ENCODE peak calls at places on chromosome 12, in four cellular contexts. W is uterus, J is heart left ventricle, I is ovary. F is an unnamed sample.

GRCh38 chr12:110796952-110797351 is 49.8 kb upstream of the CCDC63 start:
- DNase-seq in W (no peak), I (no peak), J (no peak), F (peak; percentile 21)

GRCh38 chr12:24379493-24379892 is 430.0 kb upstream of the SOX5 start:
- DNase-seq in W (no peak), I (no peak), J (no peak), F (no peak)

GRCh38 chr12:6852651-6853354 is 853 bp downstream of the USP5 start:
- DNase-seq in W (no peak), I (peak; percentile 43), J (no peak), F (peak; percentile 58)

GRCh38 chr12:65594373-65594772 is 229.9 kb upstream of the HMGA2 start:
- DNase-seq in I (no peak), J (no peak), W (no peak), F (no peak)

GRCh38 chr12:2179058-2179457 is 126.3 kb downstream of the CACNA1C start:
- DNase-seq in W (no peak), I (no peak), J (no peak), F (no peak)

GRCh38 chr12:131941987-131942341 is 7.8 kb upstream of the EP400 start:
- DNase-seq in W (no peak), J (no peak), I (no peak), F (no peak)

GRCh38 chr12:7142057-7142644 is 12.0 kb downstream of the CLSTN3 start:
- DNase-seq in J (no peak), I (no peak), W (no peak), F (peak; percentile 59)

GRCh38 chr12:110744697-110745264 is 2.1 kb upstream of the PPP1CC start:
- DNase-seq in I (no peak), J (no peak), W (no peak), F (peak; percentile 78)

GRCh38 chr12:32505067-32505466 is 105.7 kb downstream of the FGD4 start:
- DNase-seq in J (no peak), W (no peak), I (no peak), F (no peak)

GRCh38 chr12:56299308-56299852 is 750 bp downstream of the CS start:
- DNase-seq in I (no peak), J (no peak), W (no peak), F (no peak)
- TF ChIP-seq POLR2A in I (no peak), J (no peak), W (no peak), F (no peak)

GRCh38 chr12:56723889-56724659 is 1.0 kb downstream of the NACA start:
- DNase-seq in W (peak; percentile 69), J (peak; percentile 68), I (peak; percentile 58), F (no peak)

GRCh38 chr12:56722832-56723231 is 2.3 kb downstream of the NACA start:
- DNase-seq in J (no peak), I (no peak), W (no peak), F (no peak)

GRCh38 chr12:56724660-56724988 is 475 bp downstream of the NACA start:
- DNase-seq in W (no peak), J (no peak), I (peak; percentile 20), F (no peak)

GRCh38 chr12:56721721-56722120 is 3.4 kb downstream of the NACA start:
- DNase-seq in I (no peak), J (no peak), W (no peak), F (no peak)

DNA sequence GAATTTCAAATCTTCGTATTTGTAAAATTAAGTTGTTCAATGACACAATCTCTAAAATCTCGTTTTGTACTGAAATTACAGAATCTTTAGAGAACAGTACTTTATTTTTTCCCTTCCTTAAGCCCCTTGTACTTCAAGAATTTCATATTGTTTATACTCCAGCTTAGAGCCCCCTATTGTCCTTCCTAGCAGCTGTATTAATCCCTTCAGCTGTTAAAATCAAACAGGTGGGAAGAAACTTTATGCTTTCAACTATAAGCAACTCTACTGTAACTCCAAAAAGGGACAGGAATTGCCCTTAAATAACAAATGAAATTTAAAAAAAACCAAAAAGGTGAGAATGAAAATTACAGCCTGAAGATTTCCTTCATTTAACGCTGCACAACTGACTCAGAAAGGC is 1.7 kb downstream of the NACA start:
- DNase-seq in W (no peak), I (no peak), J (no peak), F (no peak)
- TF ChIP-seq POLR2A in W (no peak), I (no peak), J (no peak), F (no peak)

DNA sequence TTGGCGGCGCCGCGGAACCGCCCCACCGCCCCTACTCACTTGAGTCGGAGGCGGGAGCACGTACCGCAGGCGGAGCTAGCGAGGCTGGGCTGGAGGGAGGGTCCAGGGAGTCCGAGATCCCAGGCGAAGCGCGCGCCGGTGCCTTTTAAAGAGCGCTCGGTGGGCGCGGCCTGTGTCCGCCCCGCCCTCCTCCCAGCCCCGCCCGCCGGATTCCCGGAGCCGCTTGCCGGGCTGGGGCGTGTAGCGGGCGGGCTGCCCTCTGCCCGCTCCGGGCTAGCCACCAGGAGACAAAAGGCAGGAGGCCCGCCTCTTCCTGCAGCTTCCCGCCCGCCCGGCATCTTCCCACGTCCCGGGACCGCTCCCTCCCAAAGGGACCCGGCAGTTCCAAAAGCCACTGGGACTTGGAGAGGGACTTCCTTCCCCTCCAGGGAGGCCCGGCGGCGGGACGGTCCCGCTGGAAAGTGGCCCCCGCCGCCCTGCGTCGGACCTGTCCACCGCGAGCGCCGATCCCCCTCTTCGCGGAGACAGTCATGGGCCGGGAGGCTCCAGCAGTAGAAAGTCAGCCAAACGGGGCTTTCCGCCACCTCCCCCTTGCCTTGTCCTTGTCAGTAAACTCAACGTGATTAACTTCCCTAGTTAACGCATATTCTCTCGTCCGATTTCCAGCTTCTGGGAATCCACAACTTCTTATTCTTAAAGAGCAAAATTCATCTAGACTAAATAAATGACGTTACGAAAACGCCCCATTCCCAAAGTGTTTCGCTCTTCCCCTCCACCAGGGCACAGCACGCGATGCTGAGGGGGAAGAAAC is at the start of gene CSRP2:
- DNase-seq in J (peak; percentile 93), W (peak; percentile 91), I (peak; percentile 82), F (peak; percentile 89)
- TF ChIP-seq POLR2A in J (peak; percentile 96), W (peak; percentile 93), I (peak; percentile 55), F (peak; percentile 45)

GRCh38 chr12:56585098-56585497 is 45.0 kb downstream of the BAZ2A start:
- DNase-seq in I (no peak), J (no peak), W (no peak), F (no peak)

DNA sequence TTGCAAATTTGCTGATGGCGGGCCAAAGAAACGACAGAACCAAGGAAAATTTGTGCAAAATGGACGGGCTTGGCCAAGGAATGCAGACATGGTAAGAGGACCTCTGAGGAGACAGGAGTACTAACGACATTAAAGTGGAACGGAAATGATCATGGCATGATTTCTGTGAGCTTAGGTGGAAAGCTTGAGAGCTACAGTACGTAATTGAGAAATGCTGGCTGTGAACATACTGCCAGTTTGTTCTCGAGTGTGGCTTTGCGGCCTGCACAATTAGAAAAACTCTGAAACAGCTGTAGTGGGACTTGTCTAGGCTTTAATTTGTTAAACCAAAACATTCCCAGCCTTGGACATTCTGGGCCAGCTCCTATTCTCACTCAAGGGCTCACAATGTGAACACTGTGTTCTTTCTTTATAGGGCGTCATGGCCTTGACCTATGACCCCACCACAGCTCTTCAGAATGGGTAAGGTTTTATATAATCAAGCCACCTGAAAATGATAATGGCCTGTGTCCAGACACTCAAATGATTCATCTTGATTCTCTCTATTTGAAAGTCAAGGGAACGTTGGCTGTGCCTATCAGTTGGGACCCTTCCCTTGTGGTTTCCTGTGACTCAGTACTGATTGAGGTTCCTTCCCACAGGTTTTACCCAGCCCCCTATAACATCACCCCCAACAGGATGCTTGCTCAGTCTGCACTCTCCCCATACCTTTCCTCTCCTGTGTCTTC is 48.5 kb downstream of the BAZ2A start:
- DNase-seq in W (no peak), I (peak; percentile 81), J (no peak), F (no peak)
- TF ChIP-seq POLR2A in W (no peak), I (no peak), J (no peak), F (no peak)

GRCh38 chr12:46371718-46372130 is 849 bp downstream of the SLC38A2 start:
- DNase-seq in J (peak; percentile 71), W (peak; percentile 67), I (no peak), F (no peak)
- TF ChIP-seq POLR2A in J (no peak), W (peak; percentile 9), I (no peak), F (no peak)

GRCh38 chr12:93773122-93773871 is 96.1 kb downstream of the CRADD start:
- DNase-seq in I (no peak), W (no peak), J (peak; percentile 33), F (no peak)
- TF ChIP-seq POLR2A in I (no peak), W (no peak), J (no peak), F (no peak)

GRCh38 chr12:119593578-119594398 is at the start of gene TMEM233:
- DNase-seq in W (no peak), I (no peak), J (no peak), F (no peak)
- TF ChIP-seq POLR2A in W (no peak), I (no peak), J (no peak), F (no peak)

GRCh38 chr12:52203126-52203921 is 11.5 kb upstream of the KRT80 start:
- DNase-seq in I (no peak), W (peak; percentile 69), J (peak; percentile 57), F (no peak)
- TF ChIP-seq POLR2A in I (no peak), W (no peak), J (no peak), F (peak; percentile 56)